ENCODE peak calls at places on chromosomes 5 and 9, in ten cellular contexts. S is activated gamma-delta T cell treated with Interleukin-2 at 50 U/mL for 16 hours; I is K562; M is HepG2; H is HT1080; Z is neural crest cell; A is lower leg skin; N is stimulated activated CD4-positive, alpha-beta T cell treated with anti-CD3 and anti-CD28 coated beads, Interleukin-4, amount 100 ng/mL, for 4 hours; G is neural progenitor cell; F is mesendoderm. Y is an unnamed sample.

GRCh38 chr9:1100945-1101344 is 50.8 kb downstream of the DMRT2 start:
- DNase-seq in H (peak; percentile 68), N (no peak), Z (peak; percentile 28), M (peak; percentile 26), I (no peak), F (peak; percentile 82), G (no peak), S (no peak), A (no peak), Y (no peak)

GRCh38 chr5:172766287-172767104 is 4.5 kb downstream of the DUSP1 start:
- DNase-seq in I (no peak), F (peak; percentile 34), M (peak; percentile 86), A (peak; percentile 88), Z (no peak), G (no peak), S (no peak), N (no peak), H (peak; percentile 71), Y (peak; percentile 55)

GRCh38 chr9:3865373-3865772 is 339.6 kb upstream of the RFX3 start:
- DNase-seq in A (no peak), F (no peak), M (no peak), N (no peak), Z (no peak), I (no peak), S (no peak), G (no peak), H (peak; percentile 78), Y (no peak)

GRCh38 chr9:82680179-82680935 is 382.6 kb downstream of the RASEF start:
- DNase-seq in Z (no peak), N (no peak), H (no peak), M (no peak), I (no peak), S (no peak), G (no peak), A (no peak), F (no peak), Y (no peak)

GRCh38 chr5:1177826-1178528 is 23.4 kb upstream of the SLC6A19 start:
- DNase-seq in N (no peak), H (no peak), M (no peak), A (no peak), Z (no peak), G (no peak), I (no peak), S (no peak), F (no peak), Y (no peak)

GRCh38 chr5:163534476-163535172 is 29.2 kb downstream of the MAT2B start:
- DNase-seq in N (no peak), H (no peak), S (no peak), I (no peak), F (peak; percentile 21), G (no peak), A (no peak), M (no peak), Z (no peak), Y (no peak)

GRCh38 chr5:157219491-157220271 is 39.0 kb downstream of the ITK start:
- DNase-seq in I (no peak), Z (no peak), M (no peak), H (no peak), A (no peak), F (no peak), G (no peak), N (no peak), S (no peak), Y (no peak)

GRCh38 chr5:37495668-37496067 is 116.5 kb downstream of the WDR70 start:
- DNase-seq in F (no peak), N (no peak), G (no peak), M (no peak), H (peak; percentile 66), S (no peak), I (no peak), A (no peak), Z (no peak), Y (no peak)

GRCh38 chr5:140595538-140595937 is 30.9 kb downstream of the SLC35A4 start:
- DNase-seq in G (no peak), A (peak; percentile 60), S (no peak), I (peak; percentile 4), H (no peak), M (peak; percentile 36), N (no peak), F (no peak), Z (no peak), Y (no peak)

GRCh38 chr9:107683566-107683965 is 194.0 kb upstream of the KLF4 start:
- DNase-seq in A (no peak), I (no peak), M (no peak), S (no peak), H (no peak), G (no peak), N (no peak), Z (no peak), F (no peak), Y (no peak)

GRCh38 chr5:11139471-11139870 is 378.4 kb upstream of the DAP start:
- DNase-seq in A (no peak), Z (no peak), M (no peak), G (no peak), F (peak; percentile 72), I (no peak), S (no peak), N (no peak), H (no peak), Y (no peak)

GRCh38 chr5:172834570-172835245 is 657 bp downstream of the ERGIC1 start:
- DNase-seq in F (peak; percentile 74), A (no peak), H (no peak), M (peak; percentile 66), Z (peak; percentile 51), G (peak; percentile 62), N (no peak), S (no peak), I (peak; percentile 54), Y (no peak)

GRCh38 chr5:159547466-159548195 is 217.3 kb upstream of the IL12B start:
- DNase-seq in N (no peak), I (no peak), S (no peak), M (no peak), A (no peak), Z (no peak), G (no peak), H (no peak), F (no peak), Y (no peak)

GRCh38 chr9:81585191-81585763 is 104.1 kb downstream of the TLE1 start:
- DNase-seq in M (no peak), A (no peak), H (no peak), S (no peak), I (no peak), Z (no peak), F (no peak), G (no peak), N (no peak), Y (no peak)

GRCh38 chr9:136881691-136882108 is 4.6 kb upstream of the TRAF2 start:
- DNase-seq in A (no peak), S (no peak), N (peak; percentile 61), I (no peak), H (peak; percentile 35), F (peak; percentile 25), M (peak; percentile 52), Z (no peak), G (peak; percentile 29), Y (no peak)

GRCh38 chr9:114805670-114806551 is at the start of gene TNFSF15:
- DNase-seq in M (peak; percentile 49), G (peak; percentile 18), A (no peak), I (no peak), Z (no peak), N (peak; percentile 2), S (no peak), F (peak; percentile 62), H (no peak), Y (no peak)

GRCh38 chr5:54094706-54095105 is 215.7 kb downstream of the ARL15 start:
- DNase-seq in A (no peak), M (no peak), Z (no peak), H (no peak), F (no peak), N (no peak), I (no peak), G (no peak), S (no peak), Y (no peak)

GRCh38 chr9:98254236-98255063 is 999 bp downstream of the TBC1D2 start:
- DNase-seq in I (no peak), Z (no peak), M (no peak), S (no peak), G (no peak), F (no peak), N (no peak), A (no peak), H (no peak), Y (no peak)

GRCh38 chr5:142189813-142190212 is 81.2 kb downstream of the NDFIP1 start:
- DNase-seq in Z (no peak), F (no peak), I (no peak), N (no peak), H (no peak), M (no peak), A (no peak), S (no peak), G (no peak), Y (no peak)

GRCh38 chr5:149839761-149840160 is 104.8 kb downstream of the PDE6A start:
- DNase-seq in S (no peak), F (no peak), Z (no peak), I (no peak), A (no peak), H (no peak), N (no peak), M (no peak), G (no peak), Y (no peak)

GRCh38 chr9:95389373-95389772 is 71.9 kb upstream of the FANCC start:
- DNase-seq in H (no peak), G (no peak), A (no peak), Z (no peak), S (no peak), F (no peak), I (no peak), N (no peak), M (no peak), Y (no peak)

GRCh38 chr5:142872795-142873194 is 102.6 kb downstream of the ARHGAP26 start:
- DNase-seq in A (no peak), N (no peak), H (peak; percentile 95), F (peak; percentile 59), M (no peak), S (no peak), Z (no peak), G (no peak), I (no peak), Y (no peak)

GRCh38 chr9:115746496-115746895 is 407.1 kb upstream of the PAPPA start:
- DNase-seq in F (no peak), N (no peak), S (no peak), G (no peak), I (no peak), H (peak; percentile 44), M (no peak), A (no peak), Z (no peak), Y (no peak)

GRCh38 chr9:129102791-129103594 is 7.6 kb downstream of the CRAT start:
- DNase-seq in S (no peak), A (peak; percentile 31), Z (peak; percentile 36), G (peak; percentile 79), I (peak; percentile 65), H (peak; percentile 36), N (no peak), F (peak; percentile 82), M (peak; percentile 61), Y (no peak)

GRCh38 chr5:169268019-169268418 is 32.9 kb downstream of the SLIT3 start:
- DNase-seq in Z (no peak), G (no peak), H (no peak), F (peak; percentile 20), N (no peak), M (no peak), A (no peak), S (no peak), I (no peak), Y (no peak)

GRCh38 chr9:89878687-89879086 is 273.9 kb downstream of the GADD45G start:
- DNase-seq in A (peak; percentile 68), F (no peak), Z (no peak), M (peak; percentile 12), G (no peak), S (no peak), N (no peak), I (no peak), H (no peak), Y (no peak)

GRCh38 chr5:124995451-124995850 is 249.0 kb upstream of the ZNF608 start:
- DNase-seq in G (no peak), F (no peak), Z (no peak), S (no peak), M (no peak), A (no peak), N (no peak), H (no peak), I (no peak), Y (no peak)

GRCh38 chr9:68967800-68968199 is 46.1 kb downstream of the PRKACG start:
- DNase-seq in F (no peak), G (no peak), A (no peak), I (no peak), N (no peak), Z (no peak), S (no peak), M (no peak), H (no peak), Y (no peak)